ENCODE peak calls at places on chromosomes 11 and 22, in five cellular contexts. J, H, D, L and B are unnamed samples.

GRCh38 chr11:68763181-68763721 is 11.9 kb upstream of the TESMIN start:
- DNase-seq in J (no peak), D (peak), L (no peak), H (peak), B (no peak)

GRCh38 chr22:27558658-27559371 is 242.7 kb downstream of the MN1 start:
- DNase-seq in H (no peak), L (no peak), D (no peak), J (no peak), B (no peak)

GRCh38 chr11:12303431-12304149 is 73.8 kb upstream of the PARVA start:
- DNase-seq in L (no peak), H (no peak), D (no peak), J (no peak), B (no peak)

GRCh38 chr22:48923165-48923875 is 904.4 kb downstream of the BRD1 start:
- DNase-seq in D (no peak), J (no peak), L (no peak), H (no peak), B (no peak)

GRCh38 chr11:61828629-61829407 is 718 bp downstream of the FADS2 start:
- DNase-seq in L (peak), J (no peak), D (peak), H (peak), B (no peak)

GRCh38 chr11:112613051-112613972 is 347.9 kb upstream of the NCAM1 start:
- DNase-seq in H (no peak), D (peak), L (no peak), J (no peak), B (no peak)

GRCh38 chr11:2827792-2828191 is 57.8 kb downstream of the CDKN1C start:
- DNase-seq in L (no peak), D (no peak), H (no peak), J (no peak), B (no peak)

GRCh38 chr22:43493297-43493696 is 81.5 kb downstream of the MPPED1 start:
- DNase-seq in J (no peak), L (no peak), D (no peak), H (no peak), B (no peak)

GRCh38 chr11:46295312-46295995 is 18.0 kb downstream of the CREB3L1 start:
- DNase-seq in H (peak), J (peak), L (no peak), D (peak), B (no peak)

GRCh38 chr11:63813563-63814382 is 517 bp downstream of the SPINDOC start:
- DNase-seq in D (peak), L (peak), H (peak), J (peak), B (no peak)

GRCh38 chr22:38699784-38700183 is 959 bp downstream of the JOSD1 start:
- DNase-seq in L (no peak), J (no peak), D (no peak), H (no peak), B (no peak)

GRCh38 chr22:43262990-43263644 is 76.2 kb upstream of the TTLL12 start:
- DNase-seq in J (peak), D (no peak), H (no peak), L (no peak), B (no peak)

GRCh38 chr11:108697872-108698473 is 33.1 kb downstream of the DDX10 start:
- DNase-seq in J (peak), H (peak), L (peak), D (peak), B (peak)

GRCh38 chr11:19445771-19446170 is 205.0 kb upstream of the E2F8 start:
- DNase-seq in J (no peak), L (no peak), H (no peak), D (no peak), B (no peak)

GRCh38 chr11:7630002-7630401 is 43.3 kb downstream of the CYB5R2 start:
- DNase-seq in H (no peak), D (no peak), J (no peak), L (no peak), B (no peak)
- TF ChIP-seq REST in H (no peak), D (no peak), J (no peak), L (no peak), B (no peak)

GRCh38 chr22:47606426-47606825 is 844.0 kb downstream of the TBC1D22A start:
- DNase-seq in D (no peak), L (no peak), J (no peak), H (no peak), B (no peak)
- TF ChIP-seq REST in D (no peak), L (no peak), J (no peak), H (no peak), B (no peak)

DNA sequence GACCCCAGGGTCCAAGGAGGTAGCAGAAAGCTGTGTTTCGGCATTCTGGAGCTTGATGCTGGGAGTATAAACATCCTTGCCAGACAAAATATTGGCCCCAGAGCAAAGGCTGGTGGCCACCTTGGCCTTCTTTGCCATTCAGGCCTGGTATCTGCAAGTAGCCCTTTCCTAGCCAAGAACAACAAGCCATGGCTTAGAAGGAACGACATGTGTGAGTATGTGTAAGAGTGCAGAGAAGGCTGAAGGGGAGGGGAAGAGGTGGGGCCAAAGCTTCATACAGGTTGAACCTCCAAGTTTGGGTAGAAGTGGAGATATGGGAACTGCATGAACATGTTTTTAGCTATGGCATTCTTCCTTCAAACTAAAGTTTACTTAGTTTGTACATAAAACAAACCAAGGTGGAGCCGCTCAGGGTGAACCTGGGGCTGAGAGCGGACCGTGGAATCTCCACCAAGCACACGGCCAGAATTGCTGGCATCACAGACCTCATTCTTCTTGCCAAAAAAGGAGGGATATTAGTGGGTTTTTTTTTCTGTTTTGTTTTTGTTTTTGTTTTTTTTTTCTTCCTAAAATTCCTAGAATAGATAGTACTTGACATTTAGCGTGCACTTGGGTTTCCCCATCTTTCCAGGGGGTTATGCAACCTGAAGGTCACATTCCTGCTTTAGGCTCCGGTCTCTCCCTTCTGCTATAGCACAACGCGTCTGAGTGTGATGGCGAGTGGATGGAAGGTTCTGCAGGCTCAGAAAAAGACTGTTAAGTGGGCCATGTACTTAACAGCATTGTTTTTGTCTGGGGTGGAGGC is 70.9 kb downstream of the ADAMTS15 start:
- DNase-seq in J (no peak), L (no peak), H (no peak), D (no peak), B (no peak)
- TF ChIP-seq REST in J (no peak), L (no peak), H (no peak), D (no peak), B (no peak)

GRCh38 chr11:59578369-59578768 is 37.2 kb downstream of the OSBP start:
- DNase-seq in J (no peak), H (no peak), L (no peak), D (no peak), B (no peak)
- TF ChIP-seq REST in J (no peak), H (no peak), L (no peak), D (no peak), B (no peak)

GRCh38 chr11:117866526-117866925 is 9.9 kb downstream of the FXYD6 start:
- DNase-seq in L (no peak), D (no peak), H (no peak), J (no peak), B (no peak)
- TF ChIP-seq REST in L (no peak), D (no peak), H (no peak), J (no peak), B (no peak)

GRCh38 chr11:95231881-95232605 is 1.0 kb upstream of the SESN3 start:
- DNase-seq in J (no peak), L (no peak), H (peak), D (peak), B (no peak)

GRCh38 chr11:95228081-95228859 is 2.7 kb downstream of the SESN3 start:
- DNase-seq in H (no peak), D (no peak), L (no peak), J (no peak), B (no peak)

GRCh38 chr11:95231126-95231880 is at the start of gene SESN3:
- DNase-seq in L (peak), D (peak), J (peak), H (peak), B (peak)

GRCh38 chr11:95229199-95230053 is 1.6 kb downstream of the SESN3 start:
- DNase-seq in J (no peak), H (peak), L (no peak), D (peak), B (no peak)

GRCh38 chr11:95230054-95231034 is 658 bp downstream of the SESN3 start:
- DNase-seq in D (no peak), J (peak), L (peak), H (peak), B (no peak)
- TF ChIP-seq REST in D (no peak), J (no peak), L (no peak), H (no peak), B (no peak)

DNA sequence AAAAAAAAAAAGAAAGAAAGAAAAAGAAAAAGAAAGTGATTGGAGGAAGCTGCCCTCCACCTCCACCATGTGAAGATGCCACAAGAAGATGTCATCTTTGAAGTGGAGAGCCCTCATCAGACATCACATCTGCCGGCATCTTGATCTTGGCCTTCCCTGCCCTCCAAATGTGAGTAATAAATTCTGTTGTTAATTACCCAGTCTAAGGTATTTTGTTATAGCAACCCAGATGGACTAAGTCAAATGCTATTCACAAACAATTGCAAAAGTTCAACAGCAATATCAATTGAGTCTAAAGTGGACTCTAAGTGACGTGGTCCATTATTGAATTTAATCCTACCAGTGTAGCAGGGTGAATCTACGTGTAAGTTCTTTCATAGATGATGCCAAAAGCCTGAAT is 55.9 kb upstream of the NUP160 start:
- DNase-seq in H (no peak), D (no peak), J (no peak), L (no peak), B (no peak)
- TF ChIP-seq REST in H (no peak), D (no peak), J (no peak), L (no peak), B (no peak)